ENCODE peak calls at places on chromosome 6, in five cellular contexts. One of them, this sample, is unnamed.

GRCh38 chr6:71289039-71289801 is 609 bp downstream of the OGFRL1 start:
- DNase-seq in bronchial epithelial cell: peak
- DNase-seq in HFFc6: no peak
- DNase-seq in stimulated activated CD4-positive, alpha-beta T cell treated with anti-CD3 and anti-CD28 coated beads, Interleukin-15, amount 100 ng/mL, for 1 hour: no peak
- DNase-seq in T47D: peak
- DNase-seq in this sample: no peak

GRCh38 chr6:60754879-60755278 is 1531.1 kb downstream of the KHDRBS2 start:
- DNase-seq in stimulated activated CD4-positive, alpha-beta T cell treated with anti-CD3 and anti-CD28 coated beads, Interleukin-15, amount 100 ng/mL, for 1 hour: no peak
- DNase-seq in bronchial epithelial cell: no peak
- DNase-seq in HFFc6: no peak
- DNase-seq in T47D: no peak
- DNase-seq in this sample: no peak

GRCh38 chr6:68771426-68771825 is 136.3 kb downstream of the ADGRB3 start:
- DNase-seq in bronchial epithelial cell: no peak
- DNase-seq in stimulated activated CD4-positive, alpha-beta T cell treated with anti-CD3 and anti-CD28 coated beads, Interleukin-15, amount 100 ng/mL, for 1 hour: no peak
- DNase-seq in T47D: no peak
- DNase-seq in HFFc6: no peak
- DNase-seq in this sample: no peak

GRCh38 chr6:133621751-133622150 is 267.2 kb upstream of the TCF21 start:
- DNase-seq in stimulated activated CD4-positive, alpha-beta T cell treated with anti-CD3 and anti-CD28 coated beads, Interleukin-15, amount 100 ng/mL, for 1 hour: no peak
- DNase-seq in HFFc6: peak
- DNase-seq in bronchial epithelial cell: peak
- DNase-seq in T47D: no peak
- DNase-seq in this sample: no peak

GRCh38 chr6:112571486-112571885 is 224.4 kb downstream of the RFPL4B start:
- DNase-seq in bronchial epithelial cell: no peak
- DNase-seq in T47D: no peak
- DNase-seq in stimulated activated CD4-positive, alpha-beta T cell treated with anti-CD3 and anti-CD28 coated beads, Interleukin-15, amount 100 ng/mL, for 1 hour: no peak
- DNase-seq in HFFc6: no peak
- DNase-seq in this sample: no peak

GRCh38 chr6:143176090-143177021 is 115.7 kb downstream of the AIG1 start:
- DNase-seq in HFFc6: peak
- DNase-seq in bronchial epithelial cell: peak
- DNase-seq in T47D: no peak
- DNase-seq in stimulated activated CD4-positive, alpha-beta T cell treated with anti-CD3 and anti-CD28 coated beads, Interleukin-15, amount 100 ng/mL, for 1 hour: no peak
- DNase-seq in this sample: no peak

GRCh38 chr6:40701352-40702007 is 114.3 kb upstream of the LRFN2 start:
- DNase-seq in bronchial epithelial cell: no peak
- DNase-seq in stimulated activated CD4-positive, alpha-beta T cell treated with anti-CD3 and anti-CD28 coated beads, Interleukin-15, amount 100 ng/mL, for 1 hour: no peak
- DNase-seq in HFFc6: no peak
- DNase-seq in T47D: no peak
- DNase-seq in this sample: no peak

GRCh38 chr6:116682334-116682712 is 1.3 kb downstream of the KPNA5 start:
- DNase-seq in stimulated activated CD4-positive, alpha-beta T cell treated with anti-CD3 and anti-CD28 coated beads, Interleukin-15, amount 100 ng/mL, for 1 hour: no peak
- DNase-seq in T47D: no peak
- DNase-seq in HFFc6: no peak
- DNase-seq in bronchial epithelial cell: peak
- DNase-seq in this sample: no peak

GRCh38 chr6:133724726-133725125 is 164.2 kb upstream of the TCF21 start:
- DNase-seq in T47D: no peak
- DNase-seq in bronchial epithelial cell: no peak
- DNase-seq in stimulated activated CD4-positive, alpha-beta T cell treated with anti-CD3 and anti-CD28 coated beads, Interleukin-15, amount 100 ng/mL, for 1 hour: no peak
- DNase-seq in HFFc6: peak
- DNase-seq in this sample: no peak

GRCh38 chr6:2578729-2579128 is 172.0 kb downstream of the MYLK4 start:
- DNase-seq in T47D: no peak
- DNase-seq in HFFc6: no peak
- DNase-seq in bronchial epithelial cell: peak
- DNase-seq in stimulated activated CD4-positive, alpha-beta T cell treated with anti-CD3 and anti-CD28 coated beads, Interleukin-15, amount 100 ng/mL, for 1 hour: no peak
- DNase-seq in this sample: no peak

GRCh38 chr6:69883551-69883950 is 17.2 kb downstream of the COL19A1 start:
- DNase-seq in T47D: no peak
- DNase-seq in bronchial epithelial cell: no peak
- DNase-seq in HFFc6: no peak
- DNase-seq in stimulated activated CD4-positive, alpha-beta T cell treated with anti-CD3 and anti-CD28 coated beads, Interleukin-15, amount 100 ng/mL, for 1 hour: no peak
- DNase-seq in this sample: no peak

GRCh38 chr6:158207452-158207788 is 39.3 kb downstream of the GTF2H5 start:
- DNase-seq in T47D: no peak
- DNase-seq in bronchial epithelial cell: peak
- DNase-seq in stimulated activated CD4-positive, alpha-beta T cell treated with anti-CD3 and anti-CD28 coated beads, Interleukin-15, amount 100 ng/mL, for 1 hour: no peak
- DNase-seq in HFFc6: peak
- DNase-seq in this sample: no peak

GRCh38 chr6:11270030-11271027 is 37.9 kb upstream of the NEDD9 start:
- DNase-seq in stimulated activated CD4-positive, alpha-beta T cell treated with anti-CD3 and anti-CD28 coated beads, Interleukin-15, amount 100 ng/mL, for 1 hour: no peak
- DNase-seq in T47D: no peak
- DNase-seq in bronchial epithelial cell: no peak
- DNase-seq in HFFc6: no peak
- DNase-seq in this sample: no peak

This sample was measured in breast epithelium.